ENCODE peak calls at places on chromosomes 13 and 19, in six cellular contexts. C, T, B, F, D and Y are unnamed samples.

GRCh38 chr13:92187378-92187989 is 789.1 kb downstream of the GPC5 start:
- DNase-seq in C (no peak), T (peak; percentile 28), B (no peak), F (peak; percentile 4), D (no peak), Y (peak; percentile 46)

GRCh38 chr19:17553256-17553655 is 2.2 kb upstream of the COLGALT1 start:
- DNase-seq in C (peak; percentile 93), T (no peak), B (peak; percentile 88), F (peak; percentile 41), D (no peak), Y (no peak)

GRCh38 chr19:18119243-18120105 is 21.9 kb downstream of the MAST3 start:
- DNase-seq in C (no peak), T (no peak), B (no peak), F (no peak), D (no peak), Y (peak; percentile 67)

GRCh38 chr13:110336108-110336507 is 29.0 kb downstream of the COL4A2 start:
- DNase-seq in C (no peak), T (no peak), B (no peak), F (no peak), D (no peak), Y (no peak)

GRCh38 chr19:6564393-6564792 is 26.6 kb downstream of the CD70 start:
- DNase-seq in C (no peak), T (no peak), B (no peak), F (peak; percentile 44), D (no peak), Y (no peak)

GRCh38 chr13:44507639-44508038 is 68.5 kb downstream of the TSC22D1 start:
- DNase-seq in C (no peak), T (no peak), B (no peak), F (no peak), D (no peak), Y (no peak)

GRCh38 chr13:47796816-47797215 is 204.3 kb downstream of the SUCLA2 start:
- DNase-seq in C (no peak), T (no peak), B (no peak), F (no peak), D (no peak), Y (no peak)

GRCh38 chr19:40472516-40472915 is 5.7 kb downstream of the SPTBN4 start:
- DNase-seq in C (no peak), T (no peak), B (no peak), F (no peak), D (no peak), Y (no peak)

GRCh38 chr13:104809483-104809882 is 1726.0 kb downstream of the EFNB2 start:
- DNase-seq in C (no peak), T (no peak), B (no peak), F (no peak), D (no peak), Y (no peak)

GRCh38 chr19:30873691-30874090 is 475.5 kb downstream of the TSHZ3 start:
- DNase-seq in C (peak; percentile 28), T (no peak), B (no peak), F (no peak), D (peak; percentile 49), Y (no peak)

GRCh38 chr19:16197622-16198362 is at the start of gene AP1M1:
- DNase-seq in C (peak; percentile 99), T (peak; percentile 97), B (peak; percentile 99), F (peak; percentile 99), D (peak; percentile 98), Y (peak; percentile 100)

GRCh38 chr13:44815507-44816074 is 173.7 kb downstream of the NUFIP1 start:
- DNase-seq in C (no peak), T (no peak), B (peak; percentile 89), F (peak; percentile 94), D (no peak), Y (peak; percentile 27)

GRCh38 chr13:44128522-44128921 is 245.1 kb upstream of the SERP2 start:
- DNase-seq in C (no peak), T (no peak), B (peak; percentile 56), F (no peak), D (no peak), Y (no peak)

GRCh38 chr13:112623051-112623711 is 35.2 kb upstream of the TUBGCP3 start:
- DNase-seq in C (peak; percentile 64), T (no peak), B (no peak), F (no peak), D (no peak), Y (no peak)

GRCh38 chr13:34201050-34201913 is 383.3 kb downstream of the RFC3 start:
- DNase-seq in C (no peak), T (no peak), B (peak; percentile 25), F (no peak), D (no peak), Y (no peak)

GRCh38 chr13:39451301-39451700 is 151.7 kb downstream of the LHFPL6 start:
- DNase-seq in C (no peak), T (no peak), B (peak; percentile 46), F (no peak), D (no peak), Y (no peak)

GRCh38 chr19:58001895-58002369 is 688 bp downstream of the ZNF606 start:
- DNase-seq in C (no peak), T (no peak), B (peak; percentile 49), F (peak; percentile 5), D (no peak), Y (peak; percentile 51)

GRCh38 chr19:33734913-33735312 is 61.8 kb upstream of the KCTD15 start:
- DNase-seq in C (no peak), T (no peak), B (no peak), F (no peak), D (no peak), Y (no peak)

GRCh38 chr19:574658-575526 is 2.5 kb downstream of the BSG start:
- DNase-seq in C (no peak), T (no peak), B (peak; percentile 66), F (peak; percentile 16), D (no peak), Y (peak; percentile 77)

GRCh38 chr19:9640956-9641355 is 19.9 kb upstream of the ZNF561 start:
- DNase-seq in C (no peak), T (no peak), B (no peak), F (no peak), D (no peak), Y (no peak)

GRCh38 chr19:7887408-7888144 is 734 bp upstream of the LRRC8E start:
- DNase-seq in C (no peak), T (no peak), B (no peak), F (no peak), D (no peak), Y (no peak)

GRCh38 chr13:92317066-92317465 is 909.5 kb upstream of the GPC6 start:
- DNase-seq in C (no peak), T (no peak), B (no peak), F (no peak), D (no peak), Y (no peak)

GRCh38 chr13:107301724-107302374 is 733.9 kb upstream of the ARGLU1 start:
- DNase-seq in C (no peak), T (no peak), B (no peak), F (no peak), D (no peak), Y (no peak)

GRCh38 chr13:79492313-79492798 is 11.4 kb downstream of the NDFIP2 start:
- DNase-seq in C (no peak), T (no peak), B (no peak), F (no peak), D (no peak), Y (no peak)

GRCh38 chr13:36920612-36921185 is 661 bp upstream of the SMAD9 start:
- DNase-seq in C (no peak), T (no peak), B (no peak), F (no peak), D (no peak), Y (no peak)

GRCh38 chr13:29743229-29743786 is 107.1 kb downstream of the UBL3 start:
- DNase-seq in C (peak; percentile 88), T (no peak), B (no peak), F (no peak), D (no peak), Y (no peak)

GRCh38 chr19:6828306-6828697 is 55.8 kb downstream of the VAV1 start:
- DNase-seq in C (peak; percentile 66), T (no peak), B (no peak), F (peak; percentile 85), D (no peak), Y (no peak)

GRCh38 chr19:40465025-40465780 is at the start of gene BLVRB:
- DNase-seq in C (no peak), T (no peak), B (peak; percentile 77), F (no peak), D (no peak), Y (no peak)

GRCh38 chr19:45595814-45596213 is 6.2 kb downstream of the GPR4 start:
- DNase-seq in C (no peak), T (no peak), B (no peak), F (no peak), D (no peak), Y (no peak)

GRCh38 chr19:7744199-7744786 is 3.0 kb downstream of the CD209 start:
- DNase-seq in C (no peak), T (no peak), B (no peak), F (no peak), D (no peak), Y (no peak)

DNA sequence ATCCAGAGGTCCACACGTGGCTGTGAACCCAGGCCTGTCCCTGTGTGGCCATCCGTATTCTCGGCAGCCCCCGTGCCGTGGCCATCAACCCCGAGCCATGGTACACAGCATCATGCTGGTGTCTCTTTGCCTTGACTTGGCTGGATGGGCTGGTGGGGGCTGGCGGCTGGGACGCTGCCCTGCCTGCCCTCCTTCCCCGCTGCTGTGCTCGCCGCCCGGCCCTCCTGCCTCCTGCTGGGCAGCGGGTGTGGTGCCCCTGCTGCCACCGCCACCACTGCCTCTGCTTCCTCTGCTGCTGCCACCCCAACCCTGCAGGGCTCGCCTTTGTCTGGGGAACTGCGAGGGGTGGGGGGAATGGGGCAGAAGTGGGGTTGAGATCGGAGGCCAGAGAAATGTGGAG is 19.7 kb upstream of the EHD2 start:
- DNase-seq in C (no peak), T (no peak), B (no peak), F (no peak), D (no peak), Y (no peak)
- TF ChIP-seq CTCF in C (no peak), T (no peak), B (no peak), F (no peak), D (no peak), Y (no peak)

GRCh38 chr19:13029893-13030292 is 34.6 kb downstream of the NFIX start:
- DNase-seq in C (no peak), T (no peak), B (no peak), F (no peak), D (no peak), Y (no peak)
- TF ChIP-seq CTCF in C (no peak), T (peak; percentile 35), B (no peak), F (peak; percentile 58), D (peak; percentile 14), Y (peak; percentile 34)

GRCh38 chr19:2944775-2945574 is at the start of gene ZNF77:
- DNase-seq in C (peak; percentile 100), T (peak; percentile 97), B (peak; percentile 100), F (peak; percentile 100), D (peak; percentile 100), Y (peak; percentile 100)
- TF ChIP-seq CTCF in C (peak; percentile 48), T (peak; percentile 8), B (no peak), F (no peak), D (no peak), Y (no peak)

DNA sequence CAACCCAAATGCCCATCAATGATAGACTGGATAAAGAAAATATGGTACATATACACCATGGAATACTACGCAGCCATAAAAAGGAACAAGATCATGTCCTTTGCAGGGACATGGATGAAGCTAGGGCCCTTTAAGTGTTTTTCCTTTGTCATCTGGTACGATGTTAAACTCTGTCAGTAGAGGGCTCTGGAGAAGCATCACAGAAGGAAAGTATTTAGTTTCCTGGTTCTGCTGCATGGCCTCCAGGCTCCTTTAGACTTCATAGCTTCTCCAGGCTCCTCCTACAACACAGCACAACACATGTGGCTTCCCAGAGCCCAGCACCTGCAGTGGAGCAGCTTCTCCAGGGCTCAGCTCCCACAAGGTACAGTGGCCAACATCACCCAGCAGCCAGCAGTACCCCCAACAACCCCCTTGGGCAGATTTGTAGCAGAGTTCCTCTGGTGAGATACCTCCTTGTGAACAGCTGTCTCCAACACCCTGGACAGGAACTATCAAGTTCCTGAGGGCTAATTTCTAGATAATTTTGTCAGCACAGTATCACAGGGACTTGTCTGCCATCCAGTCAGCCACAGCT is 63.4 kb downstream of the KCTD12 start:
- DNase-seq in C (no peak), T (no peak), B (no peak), F (peak; percentile 8), D (no peak), Y (peak; percentile 30)
- TF ChIP-seq CTCF in C (no peak), T (no peak), B (peak; percentile 4), F (no peak), D (no peak), Y (no peak)